ENCODE peak calls at places on chromosomes 16 and 17, in seven cellular contexts. F is stimulated activated CD4-positive, alpha-beta T cell treated with anti-CD3 and anti-CD28 coated beads, Interleukin-2, amount 100 ng/mL, for 48 hours; N is K562; X is NCI-H1436; A is astrocyte of the spinal cord; P is GOT3; J is posterior vena cava. W is an unnamed sample.

GRCh38 chr16:89841275-89841674 is 13.0 kb downstream of the SPIRE2 start:
- DNase-seq in F (no peak), N (no peak), X (no peak), A (no peak), P (no peak), J (no peak), W (no peak)

GRCh38 chr16:85988723-85989313 is 89.9 kb downstream of the IRF8 start:
- DNase-seq in F (peak), N (no peak), X (no peak), A (no peak), P (no peak), J (peak), W (no peak)

GRCh38 chr16:22264786-22265185 is 32.4 kb upstream of the POLR3E start:
- DNase-seq in F (no peak), N (no peak), X (no peak), A (no peak), P (no peak), J (no peak), W (no peak)

GRCh38 chr17:48610282-48611211 is at the start of gene HOXB7:
- DNase-seq in F (peak), N (peak), X (peak), A (peak), P (no peak), J (peak), W (no peak)

GRCh38 chr17:73595068-73595865 is 49.0 kb downstream of the SDK2 start:
- DNase-seq in F (peak), N (peak), X (peak), A (no peak), P (no peak), J (no peak), W (no peak)

GRCh38 chr17:42251115-42251514 is 25.1 kb downstream of the STAT5B start:
- DNase-seq in F (no peak), N (peak), X (no peak), A (peak), P (no peak), J (no peak), W (no peak)

GRCh38 chr17:58630883-58631522 is 60.8 kb downstream of the TEX14 start:
- DNase-seq in F (peak), N (peak), X (no peak), A (no peak), P (peak), J (no peak), W (no peak)

GRCh38 chr16:3170440-3171180 is 17.4 kb upstream of the OR1F1 start:
- DNase-seq in F (no peak), N (no peak), X (no peak), A (no peak), P (no peak), J (peak), W (no peak)

GRCh38 chr17:61335845-61336655 is 63.6 kb upstream of the TBX2 start:
- DNase-seq in F (no peak), N (no peak), X (peak), A (peak), P (no peak), J (no peak), W (no peak)

GRCh38 chr16:83393196-83393981 is 414.4 kb upstream of the HSBP1 start:
- DNase-seq in F (no peak), N (peak), X (no peak), A (no peak), P (no peak), J (no peak), W (no peak)

GRCh38 chr16:64452446-64452845 is 669.4 kb downstream of the CDH11 start:
- DNase-seq in F (no peak), N (no peak), X (no peak), A (no peak), P (no peak), J (no peak), W (no peak)

GRCh38 chr16:86074651-86075487 is 175.9 kb downstream of the IRF8 start:
- DNase-seq in F (no peak), N (no peak), X (no peak), A (no peak), P (no peak), J (peak), W (no peak)

GRCh38 chr16:30351586-30352419 is 3.3 kb downstream of the CD2BP2 start:
- DNase-seq in F (no peak), N (no peak), X (no peak), A (peak), P (peak), J (peak), W (peak)

GRCh38 chr16:67244387-67245188 is 2.7 kb downstream of the FHOD1 start:
- DNase-seq in F (peak), N (peak), X (no peak), A (peak), P (peak), J (peak), W (no peak)

GRCh38 chr16:74760007-74760767 is 14.4 kb downstream of the FA2H start:
- DNase-seq in F (no peak), N (no peak), X (no peak), A (no peak), P (no peak), J (peak), W (no peak)

GRCh38 chr16:8795096-8795495 is 2.3 kb downstream of the TMEM186 start:
- DNase-seq in F (no peak), N (no peak), X (no peak), A (no peak), P (no peak), J (no peak), W (no peak)

GRCh38 chr17:81153340-81153803 is 11.9 kb upstream of the PVALEF start:
- DNase-seq in F (no peak), N (peak), X (no peak), A (peak), P (no peak), J (no peak), W (no peak)

W was measured in brain pericyte.